ENCODE peak calls at places on chromosomes 6 and 20, in five cellular contexts. One of them, this sample, is unnamed.

GRCh38 chr6:43644940-43645612 is at the start of gene RSPH9:
- DNase-seq in T-helper 1 cell: peak
- DNase-seq in left lung: peak
- DNase-seq in activated T-cell treated with anti-CD3 and anti-CD28 coated beads for 48 hours: peak
- DNase-seq in mucosa of gallbladder: peak
- DNase-seq in this sample: peak

GRCh38 chr6:11190625-11191245 is 41.7 kb downstream of the NEDD9 start:
- DNase-seq in T-helper 1 cell: no peak
- DNase-seq in left lung: no peak
- DNase-seq in activated T-cell treated with anti-CD3 and anti-CD28 coated beads for 48 hours: no peak
- DNase-seq in mucosa of gallbladder: no peak
- DNase-seq in this sample: no peak

GRCh38 chr20:46681032-46681854 is 8.0 kb downstream of the TP53RK start:
- DNase-seq in T-helper 1 cell: peak
- DNase-seq in left lung: no peak
- DNase-seq in activated T-cell treated with anti-CD3 and anti-CD28 coated beads for 48 hours: peak
- DNase-seq in mucosa of gallbladder: peak
- DNase-seq in this sample: peak

GRCh38 chr6:72956272-72956671 is 269.0 kb downstream of the KHDC1L start:
- DNase-seq in T-helper 1 cell: no peak
- DNase-seq in left lung: no peak
- DNase-seq in activated T-cell treated with anti-CD3 and anti-CD28 coated beads for 48 hours: no peak
- DNase-seq in mucosa of gallbladder: no peak
- DNase-seq in this sample: no peak

GRCh38 chr20:17752452-17752851 is 52.7 kb downstream of the BANF2 start:
- DNase-seq in T-helper 1 cell: no peak
- DNase-seq in left lung: no peak
- DNase-seq in activated T-cell treated with anti-CD3 and anti-CD28 coated beads for 48 hours: no peak
- DNase-seq in mucosa of gallbladder: no peak
- DNase-seq in this sample: no peak

GRCh38 chr6:160070427-160070826 is 51.2 kb upstream of the SLC22A1 start:
- DNase-seq in T-helper 1 cell: no peak
- DNase-seq in left lung: no peak
- DNase-seq in activated T-cell treated with anti-CD3 and anti-CD28 coated beads for 48 hours: no peak
- DNase-seq in mucosa of gallbladder: no peak
- DNase-seq in this sample: no peak

GRCh38 chr6:125191916-125192609 is 38.5 kb downstream of the TPD52L1 start:
- DNase-seq in T-helper 1 cell: peak
- DNase-seq in left lung: no peak
- DNase-seq in activated T-cell treated with anti-CD3 and anti-CD28 coated beads for 48 hours: peak
- DNase-seq in mucosa of gallbladder: peak
- DNase-seq in this sample: peak

GRCh38 chr6:44009425-44010321 is 117.6 kb downstream of the MRPL14 start:
- DNase-seq in T-helper 1 cell: no peak
- DNase-seq in left lung: no peak
- DNase-seq in activated T-cell treated with anti-CD3 and anti-CD28 coated beads for 48 hours: no peak
- DNase-seq in mucosa of gallbladder: no peak
- DNase-seq in this sample: no peak

GRCh38 chr6:26003102-26003694 is 40.6 kb downstream of the TRIM38 start:
- DNase-seq in T-helper 1 cell: no peak
- DNase-seq in left lung: no peak
- DNase-seq in activated T-cell treated with anti-CD3 and anti-CD28 coated beads for 48 hours: peak
- DNase-seq in mucosa of gallbladder: peak
- DNase-seq in this sample: peak

GRCh38 chr20:47370850-47371782 is 14.6 kb upstream of the ZMYND8 start:
- DNase-seq in T-helper 1 cell: no peak
- DNase-seq in left lung: no peak
- DNase-seq in activated T-cell treated with anti-CD3 and anti-CD28 coated beads for 48 hours: no peak
- DNase-seq in mucosa of gallbladder: no peak
- DNase-seq in this sample: no peak

GRCh38 chr20:50026746-50027575 is 44.2 kb downstream of the SNAI1 start:
- DNase-seq in T-helper 1 cell: no peak
- DNase-seq in left lung: no peak
- DNase-seq in activated T-cell treated with anti-CD3 and anti-CD28 coated beads for 48 hours: no peak
- DNase-seq in mucosa of gallbladder: no peak
- DNase-seq in this sample: no peak

GRCh38 chr6:17622144-17622543 is 22.0 kb downstream of the FAM8A1 start:
- DNase-seq in T-helper 1 cell: no peak
- DNase-seq in left lung: no peak
- DNase-seq in activated T-cell treated with anti-CD3 and anti-CD28 coated beads for 48 hours: no peak
- DNase-seq in mucosa of gallbladder: no peak
- DNase-seq in this sample: no peak

GRCh38 chr6:130366011-130366963 is at the start of gene TMEM200A:
- DNase-seq in T-helper 1 cell: peak
- DNase-seq in left lung: peak
- DNase-seq in activated T-cell treated with anti-CD3 and anti-CD28 coated beads for 48 hours: peak
- DNase-seq in mucosa of gallbladder: peak
- DNase-seq in this sample: peak